ENCODE peak calls at places on chromosome 16, in eight cellular contexts. M is heart left ventricle, L is AG10803, B is MM.1S, W is A549, F is hepatocyte, K is astrocyte of the spinal cord, I is HL-60. Y is an unnamed sample.

GRCh38 chr16:29665294-29666077 is 2.4 kb downstream of the SPN start:
- DNase-seq in M (no peak), L (no peak), B (no peak), W (no peak), F (no peak), K (no peak), I (no peak), Y (no peak)

GRCh38 chr16:29824589-29825144 is 4.4 kb downstream of the MVP start:
- DNase-seq in M (no peak), L (peak), B (no peak), W (peak), F (no peak), K (peak), I (no peak), Y (peak)

GRCh38 chr16:51416921-51417320 is 265.9 kb upstream of the SALL1 start:
- DNase-seq in M (no peak), L (peak), B (no peak), W (no peak), F (no peak), K (peak), I (no peak), Y (peak)

GRCh38 chr16:53022374-53022773 is 30.3 kb downstream of the CHD9NB start:
- DNase-seq in M (no peak), L (peak), B (no peak), W (peak), F (peak), K (peak), I (no peak), Y (peak)

GRCh38 chr16:11403534-11403795 is 58.2 kb downstream of the RMI2 start:
- DNase-seq in M (no peak), L (no peak), B (no peak), W (no peak), F (no peak), K (no peak), I (no peak), Y (no peak)

GRCh38 chr16:75197522-75198134 is 9.3 kb downstream of the CTRB2 start:
- DNase-seq in M (no peak), L (no peak), B (no peak), W (peak), F (no peak), K (no peak), I (no peak), Y (no peak)

GRCh38 chr16:50671644-50672260 is 9.4 kb downstream of the SNX20 start:
- DNase-seq in M (no peak), L (no peak), B (peak), W (peak), F (no peak), K (peak), I (peak), Y (peak)

GRCh38 chr16:733382-734207 is 6.7 kb downstream of the HAGHL start:
- DNase-seq in M (no peak), L (no peak), B (no peak), W (peak), F (no peak), K (no peak), I (no peak), Y (no peak)

GRCh38 chr16:66473654-66474519 is 46.8 kb downstream of the BEAN1 start:
- DNase-seq in M (no peak), L (no peak), B (no peak), W (no peak), F (no peak), K (peak), I (no peak), Y (no peak)

GRCh38 chr16:50270510-50271147 is 4.3 kb downstream of the ADCY7 start:
- DNase-seq in M (peak), L (no peak), B (no peak), W (no peak), F (no peak), K (no peak), I (no peak), Y (no peak)

GRCh38 chr16:80085606-80086005 is 455.2 kb upstream of the DYNLRB2 start:
- DNase-seq in M (no peak), L (no peak), B (no peak), W (no peak), F (no peak), K (no peak), I (no peak), Y (no peak)

GRCh38 chr16:58848662-58849002 is 114.5 kb upstream of the GOT2 start:
- DNase-seq in M (no peak), L (no peak), B (no peak), W (no peak), F (no peak), K (no peak), I (no peak), Y (no peak)

GRCh38 chr16:14658063-14658462 is 25.3 kb downstream of the BFAR start:
- DNase-seq in M (no peak), L (no peak), B (peak), W (no peak), F (no peak), K (no peak), I (no peak), Y (no peak)

GRCh38 chr16:8751481-8752311 is 45.7 kb downstream of the TMEM186 start:
- DNase-seq in M (no peak), L (peak), B (no peak), W (peak), F (peak), K (peak), I (no peak), Y (peak)

GRCh38 chr16:2486645-2487516 is 12.0 kb downstream of the TBC1D24 start:
- DNase-seq in M (peak), L (no peak), B (no peak), W (no peak), F (no peak), K (no peak), I (peak), Y (no peak)

GRCh38 chr16:58124601-58124915 is 4.6 kb downstream of the CFAP20 start:
- DNase-seq in M (no peak), L (peak), B (no peak), W (no peak), F (no peak), K (peak), I (no peak), Y (peak)

GRCh38 chr16:29306953-29307597 is 99.4 kb downstream of the NPIPB11 start:
- DNase-seq in M (no peak), L (no peak), B (no peak), W (no peak), F (no peak), K (peak), I (no peak), Y (peak)

GRCh38 chr16:72291531-72291981 is 119.6 kb upstream of the PMFBP1 start:
- DNase-seq in M (no peak), L (peak), B (no peak), W (peak), F (peak), K (peak), I (no peak), Y (peak)

GRCh38 chr16:75236736-75237397 is 14.6 kb downstream of the BCAR1 start:
- DNase-seq in M (no peak), L (no peak), B (no peak), W (no peak), F (no peak), K (no peak), I (no peak), Y (no peak)

GRCh38 chr16:50121721-50122445 is 31.2 kb upstream of the TENT4B start:
- DNase-seq in M (no peak), L (no peak), B (peak), W (no peak), F (no peak), K (no peak), I (no peak), Y (no peak)

GRCh38 chr16:17287401-17287800 is 183.4 kb downstream of the XYLT1 start:
- DNase-seq in M (no peak), L (no peak), B (no peak), W (no peak), F (no peak), K (no peak), I (no peak), Y (no peak)

GRCh38 chr16:8138666-8139065 is 451.6 kb downstream of the TMEM114 start:
- DNase-seq in M (no peak), L (no peak), B (no peak), W (no peak), F (no peak), K (no peak), I (no peak), Y (no peak)

GRCh38 chr16:58563775-58564174 is 48.5 kb downstream of the SETD6 start:
- DNase-seq in M (no peak), L (no peak), B (no peak), W (no peak), F (no peak), K (no peak), I (peak), Y (no peak)

GRCh38 chr16:72092832-72093447 is 480 bp downstream of the TXNL4B start:
- DNase-seq in M (no peak), L (peak), B (peak), W (peak), F (peak), K (peak), I (no peak), Y (peak)

GRCh38 chr16:50393461-50394214 is 24.9 kb upstream of the BRD7 start:
- DNase-seq in M (no peak), L (no peak), B (no peak), W (no peak), F (no peak), K (no peak), I (no peak), Y (no peak)

GRCh38 chr16:1290860-1291575 is 18.4 kb upstream of the UBE2I start:
- DNase-seq in M (no peak), L (no peak), B (peak), W (no peak), F (no peak), K (no peak), I (no peak), Y (no peak)

GRCh38 chr16:35795361-35796029 is 2336.1 kb downstream of the TP53TG3F start:
- DNase-seq in M (no peak), L (no peak), B (peak), W (no peak), F (no peak), K (no peak), I (no peak), Y (no peak)

GRCh38 chr16:57590654-57591085 is 37.8 kb upstream of the ADGRG1 start:
- DNase-seq in M (no peak), L (peak), B (no peak), W (peak), F (peak), K (peak), I (no peak), Y (peak)

GRCh38 chr16:10385725-10386516 is at the start of gene ATF7IP2:
- DNase-seq in M (peak), L (peak), B (peak), W (peak), F (peak), K (peak), I (peak), Y (peak)

GRCh38 chr16:1950047-1950446 is 4.4 kb downstream of the RPL3L start:
- DNase-seq in M (peak), L (no peak), B (no peak), W (no peak), F (no peak), K (no peak), I (no peak), Y (no peak)

GRCh38 chr16:17724242-17724898 is 253.6 kb upstream of the XYLT1 start:
- DNase-seq in M (no peak), L (peak), B (no peak), W (no peak), F (no peak), K (peak), I (no peak), Y (peak)

GRCh38 chr16:15636392-15636873 is 6.5 kb downstream of the MARF1 start:
- DNase-seq in M (no peak), L (no peak), B (no peak), W (no peak), F (no peak), K (no peak), I (no peak), Y (no peak)

GRCh38 chr16:67719778-67720144 is 645 bp upstream of the GFOD2 start:
- DNase-seq in M (peak), L (peak), B (peak), W (peak), F (peak), K (peak), I (peak), Y (peak)

GRCh38 chr16:31138621-31139578 is 3.4 kb upstream of the PRSS8 start:
- DNase-seq in M (peak), L (peak), B (no peak), W (peak), F (peak), K (peak), I (no peak), Y (peak)

GRCh38 chr16:57366544-57367040 is 5.7 kb upstream of the CX3CL1 start:
- DNase-seq in M (no peak), L (no peak), B (no peak), W (no peak), F (no peak), K (no peak), I (no peak), Y (no peak)

GRCh38 chr16:54176376-54176901 is 110.1 kb downstream of the IRX3 start:
- DNase-seq in M (no peak), L (peak), B (no peak), W (no peak), F (peak), K (no peak), I (no peak), Y (no peak)
- H3K4me3 ChIP-seq in M (no peak), L (peak), B (no peak), W (no peak), F (no peak), K (no peak), I (no peak), Y (no peak)

DNA sequence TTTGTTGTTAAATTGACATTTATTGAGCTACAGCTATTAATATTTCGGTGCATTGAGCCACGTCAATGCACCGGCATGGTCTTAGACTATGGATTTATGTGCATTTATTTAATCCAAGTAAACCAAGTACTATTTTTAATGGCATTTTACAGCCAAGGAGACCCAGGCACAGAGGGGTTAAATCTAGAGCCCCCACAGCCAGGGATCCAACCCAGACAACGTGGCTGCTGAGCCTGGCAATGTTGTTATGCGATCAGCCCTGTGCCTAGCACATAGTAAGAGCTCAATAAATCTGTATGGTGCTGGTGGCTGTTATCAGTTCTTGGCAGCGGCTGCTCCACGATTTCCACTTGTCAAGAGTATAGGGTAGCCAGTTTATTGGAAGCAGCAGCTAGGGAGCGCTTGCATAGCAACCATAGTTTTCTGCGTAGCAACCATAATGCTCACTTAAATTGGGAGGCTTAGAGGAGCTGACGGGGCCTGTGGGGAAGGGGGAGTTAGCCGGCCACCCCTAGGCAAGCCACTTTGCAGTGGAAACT is 541 bp upstream of the RBBP6 start:
- DNase-seq in M (no peak), L (no peak), B (no peak), W (no peak), F (no peak), K (no peak), I (peak), Y (no peak)
- TF ChIP-seq CTCF in M (no peak), L (peak), B (no peak), W (no peak), F (no peak), K (peak), I (no peak), Y (peak)

GRCh38 chr16:20673882-20674683 is 23.4 kb downstream of the ACSM1 start:
- DNase-seq in M (no peak), L (no peak), B (no peak), W (no peak), F (no peak), K (no peak), I (no peak), Y (no peak)

GRCh38 chr16:20676867-20677266 is 20.6 kb downstream of the ACSM1 start:
- DNase-seq in M (no peak), L (no peak), B (no peak), W (no peak), F (no peak), K (no peak), I (no peak), Y (no peak)

GRCh38 chr16:20674684-20675487 is 22.6 kb downstream of the ACSM1 start:
- DNase-seq in M (no peak), L (no peak), B (no peak), W (no peak), F (no peak), K (no peak), I (no peak), Y (no peak)

GRCh38 chr16:20676268-20676828 is 21.1 kb downstream of the ACSM1 start:
- DNase-seq in M (peak), L (no peak), B (no peak), W (no peak), F (no peak), K (no peak), I (no peak), Y (no peak)

DNA sequence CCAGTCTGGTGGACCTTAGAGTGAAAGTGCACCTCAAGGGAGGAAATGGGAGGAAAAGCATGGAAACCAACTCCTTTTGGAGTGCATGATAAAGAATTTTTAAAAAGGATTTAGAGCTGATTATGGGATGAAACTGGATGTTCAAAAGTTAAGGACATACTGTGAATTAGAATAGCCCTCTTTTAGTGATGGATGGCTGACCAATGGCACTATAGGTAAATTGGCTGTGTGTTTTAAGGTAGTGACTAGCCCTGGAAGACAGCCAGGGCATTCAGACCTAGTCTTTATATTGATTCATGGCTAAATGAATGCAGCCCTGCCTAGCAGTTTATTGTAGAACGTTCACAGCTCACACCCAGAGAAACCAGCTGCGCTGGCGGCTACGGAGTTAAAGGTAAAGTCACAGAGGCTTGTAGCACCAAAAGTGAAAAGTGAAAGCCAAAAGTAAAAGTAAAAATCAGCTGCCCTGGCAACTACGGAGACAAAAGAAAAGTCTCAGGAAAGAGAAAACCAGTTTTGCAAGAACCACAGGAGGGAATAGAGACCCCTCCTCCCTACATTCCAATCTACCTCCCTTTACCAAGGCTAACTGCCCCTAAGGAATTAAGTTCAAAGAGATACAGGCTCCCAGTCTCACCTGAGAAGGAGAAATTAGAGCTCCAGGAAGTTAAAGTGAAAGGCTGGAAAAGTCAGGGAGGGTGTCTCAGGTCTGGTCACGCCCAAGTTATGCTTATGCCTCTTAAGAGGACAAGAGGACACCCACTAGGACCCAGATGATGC is 21.8 kb downstream of the ACSM1 start:
- DNase-seq in M (no peak), L (peak), B (no peak), W (no peak), F (peak), K (no peak), I (no peak), Y (peak)
- H3K4me3 ChIP-seq in M (peak), L (no peak), B (no peak), W (no peak), F (no peak), K (no peak), I (peak), Y (peak)

GRCh38 chr16:84896847-84897246 is 77.1 kb downstream of the CRISPLD2 start:
- DNase-seq in M (no peak), L (no peak), B (no peak), W (no peak), F (no peak), K (no peak), I (no peak), Y (no peak)
- TF ChIP-seq CTCF in M (no peak), L (no peak), B (no peak), W (no peak), F (no peak), K (no peak), I (no peak), Y (no peak)

GRCh38 chr16:86709103-86709502 is 130.8 kb downstream of the FOXL1 start:
- DNase-seq in M (no peak), L (no peak), B (no peak), W (no peak), F (no peak), K (no peak), I (no peak), Y (no peak)
- H3K4me3 ChIP-seq in M (no peak), L (no peak), B (no peak), W (no peak), F (no peak), K (no peak), I (no peak), Y (no peak)

GRCh38 chr16:62067981-62068380 is 31.7 kb upstream of the CDH8 start:
- DNase-seq in M (no peak), L (no peak), B (no peak), W (no peak), F (no peak), K (no peak), I (no peak), Y (no peak)

GRCh38 chr16:62066747-62067146 is 30.5 kb upstream of the CDH8 start:
- DNase-seq in M (no peak), L (no peak), B (no peak), W (no peak), F (no peak), K (no peak), I (no peak), Y (no peak)

GRCh38 chr16:62064173-62064572 is 27.9 kb upstream of the CDH8 start:
- DNase-seq in M (no peak), L (no peak), B (no peak), W (no peak), F (no peak), K (no peak), I (no peak), Y (no peak)

GRCh38 chr16:62067182-62067581 is 30.9 kb upstream of the CDH8 start:
- DNase-seq in M (no peak), L (no peak), B (no peak), W (no peak), F (no peak), K (no peak), I (no peak), Y (no peak)

GRCh38 chr16:62068747-62069146 is 32.5 kb upstream of the CDH8 start:
- DNase-seq in M (no peak), L (no peak), B (peak), W (peak), F (no peak), K (no peak), I (peak), Y (no peak)
- TF ChIP-seq CTCF in M (peak), L (no peak), B (peak), W (no peak), F (peak), K (peak), I (peak), Y (peak)

GRCh38 chr16:89034573-89034961 is 57.6 kb upstream of the CBFA2T3 start:
- DNase-seq in M (no peak), L (no peak), B (no peak), W (no peak), F (no peak), K (no peak), I (no peak), Y (no peak)

GRCh38 chr16:89033304-89033703 is 56.3 kb upstream of the CBFA2T3 start:
- DNase-seq in M (no peak), L (no peak), B (no peak), W (no peak), F (no peak), K (no peak), I (no peak), Y (no peak)

GRCh38 chr16:89035013-89035697 is 58.1 kb upstream of the CBFA2T3 start:
- DNase-seq in M (no peak), L (no peak), B (no peak), W (no peak), F (no peak), K (no peak), I (no peak), Y (no peak)

GRCh38 chr16:89033796-89034572 is 57.0 kb upstream of the CBFA2T3 start:
- DNase-seq in M (peak), L (no peak), B (no peak), W (no peak), F (no peak), K (no peak), I (no peak), Y (no peak)

GRCh38 chr16:89031715-89032659 is 55.0 kb upstream of the CBFA2T3 start:
- DNase-seq in M (no peak), L (no peak), B (peak), W (no peak), F (no peak), K (no peak), I (peak), Y (no peak)
- H3K4me3 ChIP-seq in M (no peak), L (no peak), B (no peak), W (no peak), F (no peak), K (no peak), I (no peak), Y (no peak)

GRCh38 chr16:3982216-3982615 is 101.7 kb upstream of the CREBBP start:
- DNase-seq in M (no peak), L (no peak), B (no peak), W (no peak), F (no peak), K (no peak), I (no peak), Y (no peak)

GRCh38 chr16:3980311-3981111 is 100.0 kb upstream of the CREBBP start:
- DNase-seq in M (no peak), L (peak), B (no peak), W (no peak), F (peak), K (peak), I (no peak), Y (peak)

GRCh38 chr16:3986235-3986544 is 105.7 kb upstream of the CREBBP start:
- DNase-seq in M (no peak), L (no peak), B (peak), W (no peak), F (no peak), K (no peak), I (no peak), Y (no peak)

GRCh38 chr16:3984111-3985060 is 103.9 kb upstream of the CREBBP start:
- DNase-seq in M (no peak), L (no peak), B (no peak), W (no peak), F (no peak), K (no peak), I (no peak), Y (no peak)

GRCh38 chr16:3983081-3983520 is 102.6 kb upstream of the CREBBP start:
- DNase-seq in M (peak), L (peak), B (peak), W (peak), F (peak), K (peak), I (peak), Y (peak)
- TF ChIP-seq CTCF in M (peak), L (peak), B (peak), W (peak), F (peak), K (peak), I (peak), Y (peak)

Y was measured in fibroblast of the aortic adventitia.